ENCODE peak calls at places on chromosome 1, in six cellular contexts. One of them, this sample, is unnamed.

GRCh38 chr1:78005755-78006154 is 1.0 kb downstream of the DNAJB4 start:
- DNase-seq in mesendoderm: no peak
- DNase-seq in trophoblast cell: peak
- DNase-seq in H9: no peak
- DNase-seq in H1: no peak
- DNase-seq in neuronal stem cell: no peak
- DNase-seq in this sample: peak

GRCh38 chr1:26017606-26018005 is 4.0 kb upstream of the EXTL1 start:
- DNase-seq in trophoblast cell: peak
- DNase-seq in mesendoderm: no peak
- DNase-seq in neuronal stem cell: no peak
- DNase-seq in H1: no peak
- DNase-seq in H9: peak
- DNase-seq in this sample: peak

GRCh38 chr1:162908780-162909179 is 47.8 kb upstream of the CCDC190 start:
- DNase-seq in trophoblast cell: no peak
- DNase-seq in H1: no peak
- DNase-seq in H9: no peak
- DNase-seq in neuronal stem cell: no peak
- DNase-seq in mesendoderm: no peak
- DNase-seq in this sample: peak

GRCh38 chr1:83077411-83077810 is 921.5 kb downstream of the TTLL7 start:
- DNase-seq in H1: no peak
- DNase-seq in trophoblast cell: no peak
- DNase-seq in mesendoderm: no peak
- DNase-seq in neuronal stem cell: no peak
- DNase-seq in H9: no peak
- DNase-seq in this sample: no peak

GRCh38 chr1:169925505-169926482 is 32.1 kb upstream of the SCYL3 start:
- DNase-seq in trophoblast cell: peak
- DNase-seq in neuronal stem cell: peak
- DNase-seq in H1: no peak
- DNase-seq in mesendoderm: peak
- DNase-seq in H9: no peak
- DNase-seq in this sample: no peak

GRCh38 chr1:225888289-225888897 is 553 bp downstream of the LEFTY1 start:
- DNase-seq in H9: no peak
- DNase-seq in H1: no peak
- DNase-seq in mesendoderm: no peak
- DNase-seq in neuronal stem cell: no peak
- DNase-seq in trophoblast cell: no peak
- DNase-seq in this sample: no peak

GRCh38 chr1:25878690-25879089 is 3.2 kb upstream of the PAQR7 start:
- DNase-seq in trophoblast cell: peak
- DNase-seq in H9: no peak
- DNase-seq in mesendoderm: no peak
- DNase-seq in neuronal stem cell: no peak
- DNase-seq in H1: no peak
- DNase-seq in this sample: no peak

GRCh38 chr1:72705921-72706320 is 423.6 kb upstream of the NEGR1 start:
- DNase-seq in neuronal stem cell: no peak
- DNase-seq in mesendoderm: no peak
- DNase-seq in trophoblast cell: no peak
- DNase-seq in H1: no peak
- DNase-seq in H9: no peak
- DNase-seq in this sample: no peak

GRCh38 chr1:21896026-21896425 is 41.1 kb downstream of the HSPG2 start:
- DNase-seq in H9: no peak
- DNase-seq in H1: no peak
- DNase-seq in neuronal stem cell: no peak
- DNase-seq in trophoblast cell: peak
- DNase-seq in mesendoderm: no peak
- DNase-seq in this sample: no peak

GRCh38 chr1:165367375-165367993 is 11.0 kb upstream of the LMX1A start:
- DNase-seq in trophoblast cell: peak
- DNase-seq in H1: peak
- DNase-seq in neuronal stem cell: no peak
- DNase-seq in mesendoderm: peak
- DNase-seq in H9: peak
- DNase-seq in this sample: peak

GRCh38 chr1:199931666-199932377 is 95.7 kb upstream of the NR5A2 start:
- DNase-seq in mesendoderm: no peak
- DNase-seq in trophoblast cell: peak
- DNase-seq in neuronal stem cell: no peak
- DNase-seq in H1: no peak
- DNase-seq in H9: no peak
- DNase-seq in this sample: no peak

GRCh38 chr1:206633708-206634121 is 1.6 kb upstream of the DYRK3 start:
- DNase-seq in H9: no peak
- DNase-seq in mesendoderm: peak
- DNase-seq in H1: no peak
- DNase-seq in neuronal stem cell: no peak
- DNase-seq in trophoblast cell: peak
- DNase-seq in this sample: peak

GRCh38 chr1:100730130-100730529 is 10.6 kb downstream of the VCAM1 start:
- DNase-seq in mesendoderm: no peak
- DNase-seq in H9: no peak
- DNase-seq in trophoblast cell: no peak
- DNase-seq in neuronal stem cell: no peak
- DNase-seq in H1: no peak
- DNase-seq in this sample: peak

GRCh38 chr1:242523282-242523967 is 1.1 kb downstream of the PLD5 start:
- DNase-seq in trophoblast cell: no peak
- DNase-seq in H1: no peak
- DNase-seq in neuronal stem cell: peak
- DNase-seq in mesendoderm: peak
- DNase-seq in H9: peak
- DNase-seq in this sample: no peak

GRCh38 chr1:146013566-146013937 is 8.0 kb downstream of the HJV start:
- DNase-seq in H1: no peak
- DNase-seq in mesendoderm: no peak
- DNase-seq in H9: no peak
- DNase-seq in trophoblast cell: no peak
- DNase-seq in neuronal stem cell: no peak
- DNase-seq in this sample: no peak

GRCh38 chr1:91763252-91763651 is 122.7 kb downstream of the TGFBR3 start:
- DNase-seq in neuronal stem cell: no peak
- DNase-seq in H1: no peak
- DNase-seq in trophoblast cell: peak
- DNase-seq in mesendoderm: no peak
- DNase-seq in H9: no peak
- DNase-seq in this sample: peak

GRCh38 chr1:25914074-25914995 is 8.1 kb upstream of the STMN1 start:
- DNase-seq in neuronal stem cell: no peak
- DNase-seq in H9: no peak
- DNase-seq in H1: no peak
- DNase-seq in trophoblast cell: peak
- DNase-seq in mesendoderm: peak
- DNase-seq in this sample: peak

GRCh38 chr1:57910782-57911181 is 486.9 kb upstream of the DAB1 start:
- DNase-seq in H1: no peak
- DNase-seq in H9: no peak
- DNase-seq in trophoblast cell: no peak
- DNase-seq in neuronal stem cell: no peak
- DNase-seq in mesendoderm: no peak
- DNase-seq in this sample: no peak

GRCh38 chr1:51504806-51505525 is 14.1 kb downstream of the EPS15 start:
- DNase-seq in neuronal stem cell: no peak
- DNase-seq in mesendoderm: no peak
- DNase-seq in H9: no peak
- DNase-seq in H1: no peak
- DNase-seq in trophoblast cell: no peak
- DNase-seq in this sample: no peak

GRCh38 chr1:81493102-81493864 is 307.5 kb upstream of the ADGRL2 start:
- DNase-seq in neuronal stem cell: no peak
- DNase-seq in mesendoderm: no peak
- DNase-seq in H9: no peak
- DNase-seq in H1: no peak
- DNase-seq in trophoblast cell: no peak
- DNase-seq in this sample: no peak

GRCh38 chr1:107963601-107964396 is 1.2 kb downstream of the VAV3 start:
- DNase-seq in mesendoderm: peak
- DNase-seq in trophoblast cell: peak
- DNase-seq in H9: peak
- DNase-seq in neuronal stem cell: no peak
- DNase-seq in H1: peak
- DNase-seq in this sample: no peak

GRCh38 chr1:29698033-29698432 is 461.7 kb downstream of the PTPRU start:
- DNase-seq in trophoblast cell: peak
- DNase-seq in H1: peak
- DNase-seq in mesendoderm: peak
- DNase-seq in H9: peak
- DNase-seq in neuronal stem cell: peak
- DNase-seq in this sample: peak

GRCh38 chr1:85440584-85440983 is 24.4 kb downstream of the DDAH1 start:
- DNase-seq in H9: no peak
- DNase-seq in mesendoderm: no peak
- DNase-seq in H1: no peak
- DNase-seq in trophoblast cell: no peak
- DNase-seq in neuronal stem cell: no peak
- DNase-seq in this sample: no peak

GRCh38 chr1:23566304-23566703 is 7.0 kb upstream of the ID3 start:
- DNase-seq in H9: peak
- DNase-seq in mesendoderm: no peak
- DNase-seq in trophoblast cell: no peak
- DNase-seq in H1: no peak
- DNase-seq in neuronal stem cell: no peak
- DNase-seq in this sample: no peak

GRCh38 chr1:200153277-200154055 is 126.0 kb downstream of the NR5A2 start:
- DNase-seq in trophoblast cell: no peak
- DNase-seq in mesendoderm: no peak
- DNase-seq in H1: no peak
- DNase-seq in H9: no peak
- DNase-seq in neuronal stem cell: no peak
- DNase-seq in this sample: no peak

GRCh38 chr1:221704291-221704690 is 37.6 kb downstream of the DUSP10 start:
- DNase-seq in H9: no peak
- DNase-seq in mesendoderm: no peak
- DNase-seq in H1: no peak
- DNase-seq in neuronal stem cell: no peak
- DNase-seq in trophoblast cell: peak
- DNase-seq in this sample: peak

GRCh38 chr1:36450270-36450918 is at the start of gene OSCP1:
- DNase-seq in trophoblast cell: peak
- DNase-seq in H9: peak
- DNase-seq in mesendoderm: peak
- DNase-seq in H1: peak
- DNase-seq in neuronal stem cell: peak
- DNase-seq in this sample: peak
- H3K4ac ChIP-seq in trophoblast cell: peak
- H3K4ac ChIP-seq in H9: no peak
- H3K4ac ChIP-seq in mesendoderm: peak
- H3K4ac ChIP-seq in H1: no peak
- H3K4ac ChIP-seq in neuronal stem cell: no peak
- H3K4ac ChIP-seq in this sample: peak

DNA sequence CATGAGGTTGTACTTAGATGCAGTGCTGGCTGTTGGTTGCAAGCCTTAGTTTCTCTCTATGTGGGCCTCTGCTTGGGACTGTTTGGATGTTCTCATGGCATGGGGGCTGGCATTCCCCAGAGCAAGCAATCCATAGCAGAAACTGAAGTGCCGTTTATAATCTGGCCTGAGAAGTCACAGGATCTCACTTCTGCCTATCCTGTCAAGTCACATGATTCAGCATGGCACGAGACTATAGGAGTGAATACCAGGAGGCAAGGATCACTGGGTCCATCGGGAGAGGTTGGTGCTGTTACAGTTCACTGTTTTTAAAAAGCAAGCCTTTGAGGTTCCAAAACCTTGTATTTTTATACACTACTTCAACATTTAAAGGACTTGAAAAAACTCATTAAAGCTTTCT is 16.7 kb downstream of the COLGALT2 start:
- DNase-seq in H1: no peak
- DNase-seq in H9: no peak
- DNase-seq in mesendoderm: no peak
- DNase-seq in neuronal stem cell: no peak
- DNase-seq in trophoblast cell: no peak
- DNase-seq in this sample: no peak
- H3K4ac ChIP-seq in H1: no peak
- H3K4ac ChIP-seq in H9: no peak
- H3K4ac ChIP-seq in mesendoderm: peak
- H3K4ac ChIP-seq in neuronal stem cell: no peak
- H3K4ac ChIP-seq in trophoblast cell: no peak
- H3K4ac ChIP-seq in this sample: no peak

GRCh38 chr1:16153110-16153998 is 2.5 kb downstream of the EPHA2 start:
- DNase-seq in neuronal stem cell: no peak
- DNase-seq in trophoblast cell: no peak
- DNase-seq in mesendoderm: no peak
- DNase-seq in H1: no peak
- DNase-seq in H9: no peak
- DNase-seq in this sample: no peak

GRCh38 chr1:16151200-16151708 is 4.6 kb downstream of the EPHA2 start:
- DNase-seq in trophoblast cell: no peak
- DNase-seq in mesendoderm: no peak
- DNase-seq in H9: no peak
- DNase-seq in H1: no peak
- DNase-seq in neuronal stem cell: no peak
- DNase-seq in this sample: peak

GRCh38 chr1:16151985-16152384 is 3.9 kb downstream of the EPHA2 start:
- DNase-seq in H1: no peak
- DNase-seq in H9: no peak
- DNase-seq in trophoblast cell: no peak
- DNase-seq in mesendoderm: no peak
- DNase-seq in neuronal stem cell: no peak
- DNase-seq in this sample: no peak

GRCh38 chr1:16153999-16154673 is 1.7 kb downstream of the EPHA2 start:
- DNase-seq in neuronal stem cell: no peak
- DNase-seq in trophoblast cell: no peak
- DNase-seq in H9: no peak
- DNase-seq in H1: no peak
- DNase-seq in mesendoderm: no peak
- DNase-seq in this sample: no peak

DNA sequence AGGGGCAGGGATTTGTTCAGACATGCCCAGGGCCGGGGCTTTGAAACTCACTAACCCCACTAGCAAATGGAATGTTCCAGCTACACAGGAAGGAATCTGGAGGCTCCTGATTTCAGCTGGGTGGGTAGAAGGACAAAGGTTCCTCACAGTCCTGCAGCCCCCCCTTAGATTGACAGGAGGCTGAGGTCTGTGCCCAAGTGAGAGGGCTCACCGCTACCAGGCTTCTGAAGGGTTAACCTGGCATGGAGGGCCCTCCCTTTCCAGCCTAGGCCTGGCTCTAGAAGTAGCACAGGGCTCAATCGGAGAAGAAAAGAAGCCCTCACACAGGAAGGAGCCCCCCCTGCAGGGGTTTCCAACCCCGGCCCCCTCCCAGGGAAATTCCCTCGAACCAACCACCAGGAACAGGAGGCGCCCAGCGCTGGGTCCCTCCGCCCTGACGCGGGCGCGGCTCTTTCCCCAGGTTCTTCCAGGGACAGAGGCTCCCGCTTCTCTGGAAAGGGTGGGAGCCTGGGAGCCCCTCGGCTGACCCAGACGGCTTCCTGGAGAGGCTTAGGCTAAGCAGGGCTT is 3.3 kb downstream of the EPHA2 start:
- DNase-seq in trophoblast cell: no peak
- DNase-seq in H9: no peak
- DNase-seq in H1: no peak
- DNase-seq in neuronal stem cell: no peak
- DNase-seq in mesendoderm: no peak
- DNase-seq in this sample: peak
- H3K4ac ChIP-seq in trophoblast cell: peak
- H3K4ac ChIP-seq in H9: no peak
- H3K4ac ChIP-seq in H1: peak
- H3K4ac ChIP-seq in neuronal stem cell: peak
- H3K4ac ChIP-seq in mesendoderm: peak
- H3K4ac ChIP-seq in this sample: peak

GRCh38 chr1:201606581-201606980 is 67.7 kb downstream of the NAV1 start:
- DNase-seq in neuronal stem cell: no peak
- DNase-seq in H9: no peak
- DNase-seq in H1: no peak
- DNase-seq in mesendoderm: no peak
- DNase-seq in trophoblast cell: no peak
- DNase-seq in this sample: no peak
- H3K4ac ChIP-seq in neuronal stem cell: no peak
- H3K4ac ChIP-seq in H9: no peak
- H3K4ac ChIP-seq in H1: no peak
- H3K4ac ChIP-seq in mesendoderm: no peak
- H3K4ac ChIP-seq in trophoblast cell: no peak
- H3K4ac ChIP-seq in this sample: no peak

This sample was measured in IMR-90.